ENCODE peak calls at places on chromosomes 4 and X, in seven cellular contexts. J, P, M, T, A, C and N are unnamed samples.

GRCh38 chrX:6383911-6384310 is 151.0 kb downstream of the VCX3A start:
- DNase-seq in J (no peak), P (no peak), M (no peak), T (no peak), A (no peak), C (no peak), N (no peak)

GRCh38 chrX:23503835-23504539 is 163.3 kb upstream of the PRDX4 start:
- DNase-seq in J (no peak), P (no peak), M (peak), T (peak), A (no peak), C (no peak), N (peak)

GRCh38 chr4:70688795-70689231 is 481 bp downstream of the UTP3 start:
- DNase-seq in J (peak), P (peak), M (no peak), T (no peak), A (no peak), C (no peak), N (no peak)

GRCh38 chrX:2451456-2452316 is 49.1 kb downstream of the DHRSX start:
- DNase-seq in J (peak), P (no peak), M (peak), T (no peak), A (no peak), C (peak), N (peak)

GRCh38 chrX:81168391-81168790 is 33.3 kb downstream of the HMGN5 start:
- DNase-seq in J (no peak), P (no peak), M (no peak), T (no peak), A (no peak), C (no peak), N (no peak)

GRCh38 chrX:275967-276587 is 5.1 kb upstream of the PLCXD1 start:
- DNase-seq in J (peak), P (peak), M (peak), T (peak), A (no peak), C (peak), N (peak)

GRCh38 chr4:139460565-139460964 is 6.6 kb downstream of the RAB33B start:
- DNase-seq in J (no peak), P (no peak), M (no peak), T (no peak), A (no peak), C (peak), N (no peak)

GRCh38 chr4:148834804-148835598 is 392.8 kb upstream of the NR3C2 start:
- DNase-seq in J (no peak), P (no peak), M (no peak), T (no peak), A (no peak), C (no peak), N (peak)

GRCh38 chr4:54213812-54214211 is 15.3 kb upstream of the PDGFRA start:
- DNase-seq in J (no peak), P (no peak), M (no peak), T (no peak), A (no peak), C (no peak), N (no peak)

GRCh38 chr4:55255171-55255570 is 90.9 kb upstream of the SRD5A3 start:
- DNase-seq in J (no peak), P (no peak), M (no peak), T (no peak), A (no peak), C (no peak), N (no peak)

GRCh38 chrX:41890026-41890423 is 33.3 kb downstream of the CASK start:
- DNase-seq in J (no peak), P (no peak), M (no peak), T (no peak), A (no peak), C (no peak), N (no peak)

GRCh38 chr4:1576961-1577814 is 106.9 kb downstream of the FAM53A start:
- DNase-seq in J (no peak), P (no peak), M (no peak), T (no peak), A (no peak), C (no peak), N (no peak)
- TF ChIP-seq JUND in J (no peak), P (no peak), M (no peak), T (no peak), A (no peak), C (no peak), N (no peak)

GRCh38 chr4:79198886-79199591 is 126.8 kb downstream of the NAA11 start:
- DNase-seq in J (peak), P (no peak), M (no peak), T (no peak), A (no peak), C (no peak), N (no peak)

GRCh38 chr4:79201976-79202375 is 123.9 kb downstream of the NAA11 start:
- DNase-seq in J (no peak), P (no peak), M (no peak), T (no peak), A (no peak), C (no peak), N (no peak)

DNA sequence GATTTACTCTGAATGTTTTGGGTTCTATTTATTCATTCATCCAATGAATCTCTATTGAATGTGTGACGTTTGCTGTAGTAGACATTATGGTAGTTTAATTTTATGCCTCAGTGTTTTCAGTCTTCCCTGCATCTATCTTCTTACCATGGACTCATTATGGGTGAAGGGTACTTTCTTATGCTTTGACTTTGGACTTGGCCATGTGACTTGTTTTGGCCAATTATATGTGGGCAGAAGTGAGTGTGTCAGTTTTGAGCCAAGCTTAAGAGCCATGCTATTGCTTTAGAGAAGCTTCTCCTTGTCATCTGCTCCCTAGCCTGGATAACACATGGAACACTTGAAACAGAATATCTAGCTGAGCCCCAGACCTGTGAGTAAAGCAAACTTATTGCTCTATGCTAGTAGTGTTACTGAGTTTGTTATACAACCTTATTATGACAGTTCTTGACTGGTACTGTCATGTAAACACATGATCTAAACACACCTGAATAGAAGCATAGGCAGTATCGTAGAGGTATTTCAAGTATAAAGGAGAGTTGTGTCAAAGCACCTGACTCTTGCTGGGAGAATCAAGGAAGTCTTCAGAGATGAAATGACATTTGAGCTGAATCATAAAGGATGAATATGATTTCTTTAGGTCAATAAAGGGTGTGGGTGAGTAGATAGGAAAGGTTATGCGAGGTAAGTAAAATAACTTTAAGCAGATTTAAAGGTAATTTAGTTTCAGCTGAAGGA is 128.4 kb downstream of the NAA11 start:
- DNase-seq in J (no peak), P (no peak), M (no peak), T (no peak), A (no peak), C (no peak), N (no peak)
- TF ChIP-seq JUND in J (no peak), P (no peak), M (no peak), T (no peak), A (no peak), C (no peak), N (no peak)

DNA sequence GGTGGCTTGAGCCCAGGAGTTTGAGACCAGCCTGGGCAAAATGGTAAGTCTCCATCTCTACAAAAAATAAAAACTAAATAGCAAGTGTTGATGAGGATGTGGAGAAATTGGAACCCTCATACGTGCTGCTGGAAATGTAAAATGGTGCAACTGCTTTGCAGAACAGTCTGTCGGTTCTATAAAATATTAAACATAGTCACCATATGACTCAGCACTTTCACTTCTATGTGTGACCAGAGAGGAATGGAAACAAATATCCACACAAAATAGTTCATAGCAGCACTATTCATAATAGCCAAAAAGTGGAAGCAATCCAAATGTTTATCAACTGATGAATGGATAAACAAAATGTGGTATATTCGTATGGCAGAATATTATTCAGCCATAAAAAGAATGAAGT is 60.8 kb upstream of the FMR1 start:
- DNase-seq in J (no peak), P (no peak), M (no peak), T (no peak), A (no peak), C (no peak), N (no peak)
- TF ChIP-seq JUND in J (no peak), P (no peak), M (no peak), T (no peak), A (no peak), C (no peak), N (no peak)

DNA sequence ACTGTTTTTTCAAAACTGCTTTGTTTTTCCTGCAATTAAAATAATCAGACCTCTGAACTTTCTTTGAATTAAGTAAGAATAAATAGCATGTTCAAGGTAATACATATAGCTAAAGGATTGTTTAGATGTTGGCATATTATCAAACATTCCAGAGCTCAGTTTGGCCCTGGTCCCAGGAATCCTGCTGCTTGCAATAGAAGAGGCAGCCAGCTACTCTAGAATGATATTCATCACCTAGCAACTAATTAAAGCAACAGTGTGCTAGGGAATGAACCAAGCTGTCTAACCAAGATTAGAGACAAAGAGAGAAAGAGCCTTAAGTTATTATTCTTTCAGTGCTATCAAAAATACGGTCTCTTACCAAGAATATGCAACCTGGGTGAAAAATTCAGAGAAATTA is 460.9 kb downstream of the GABRG1 start:
- DNase-seq in J (no peak), P (no peak), M (no peak), T (no peak), A (no peak), C (no peak), N (peak)
- TF ChIP-seq JUND in J (no peak), P (no peak), M (no peak), T (no peak), A (no peak), C (no peak), N (no peak)

DNA sequence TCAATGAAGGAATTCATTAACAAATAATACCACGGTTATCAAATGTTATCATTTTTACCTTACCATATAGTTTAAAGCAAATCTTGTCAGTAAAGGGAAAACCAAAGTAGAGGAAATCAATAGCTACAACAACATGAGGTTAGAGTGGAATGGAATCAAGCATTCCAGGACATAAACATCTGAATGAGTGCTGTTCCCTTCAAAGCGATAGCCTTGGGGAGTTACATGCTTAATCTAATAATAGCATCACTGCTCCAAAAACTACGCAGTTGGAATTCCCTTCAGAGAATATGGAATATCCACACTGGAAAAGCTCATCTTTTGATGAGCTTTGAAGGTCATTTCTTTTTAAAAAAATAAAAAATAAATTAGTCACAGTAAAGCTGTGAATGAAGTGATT is 31.2 kb downstream of the PDE5A start:
- DNase-seq in J (no peak), P (no peak), M (no peak), T (no peak), A (no peak), C (no peak), N (no peak)
- TF ChIP-seq JUND in J (no peak), P (no peak), M (no peak), T (no peak), A (no peak), C (no peak), N (no peak)

GRCh38 chrX:134636859-134637258 is 21.4 kb downstream of the PLAC1 start:
- DNase-seq in J (no peak), P (no peak), M (no peak), T (no peak), A (no peak), C (no peak), N (no peak)
- TF ChIP-seq JUND in J (no peak), P (no peak), M (no peak), T (no peak), A (no peak), C (no peak), N (no peak)

DNA sequence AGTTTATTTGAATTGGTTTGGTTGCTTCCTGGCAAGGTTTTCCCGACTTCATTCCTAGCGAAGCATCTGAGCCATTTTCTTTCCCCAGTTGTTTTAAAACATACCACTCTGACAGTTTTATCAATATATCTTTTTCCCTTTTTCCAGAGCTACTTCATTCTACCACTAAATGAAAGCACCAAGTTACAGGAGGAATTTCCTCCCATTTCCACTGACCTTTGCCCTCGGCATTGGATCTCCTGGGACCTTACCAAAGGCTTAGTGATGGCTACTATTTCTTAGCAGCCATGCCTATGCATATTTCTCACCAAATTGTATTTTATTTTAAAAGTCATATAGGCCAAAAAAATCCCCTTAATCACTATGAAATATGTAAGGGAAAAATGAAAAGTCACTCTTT is 150.5 kb downstream of the ZNF330 start:
- DNase-seq in J (no peak), P (no peak), M (no peak), T (no peak), A (no peak), C (no peak), N (no peak)
- TF ChIP-seq JUND in J (no peak), P (no peak), M (no peak), T (no peak), A (no peak), C (no peak), N (no peak)

GRCh38 chr4:186953601-186954260 is 230.1 kb upstream of the FAT1 start:
- DNase-seq in J (no peak), P (no peak), M (no peak), T (no peak), A (no peak), C (no peak), N (no peak)
- TF ChIP-seq JUND in J (no peak), P (no peak), M (no peak), T (no peak), A (no peak), C (no peak), N (no peak)

GRCh38 chr4:83071116-83071515 is 36.1 kb downstream of the COPS4 start:
- DNase-seq in J (no peak), P (no peak), M (no peak), T (no peak), A (no peak), C (no peak), N (no peak)
- TF ChIP-seq JUND in J (no peak), P (no peak), M (no peak), T (no peak), A (no peak), C (no peak), N (no peak)

GRCh38 chrX:133005038-133005437 is 46.6 kb upstream of the HS6ST2 start:
- DNase-seq in J (peak), P (peak), M (no peak), T (peak), A (no peak), C (no peak), N (no peak)
- TF ChIP-seq JUND in J (no peak), P (no peak), M (no peak), T (no peak), A (no peak), C (no peak), N (no peak)